ENCODE peak calls at places on chromosomes 11 and 22, in eight cellular contexts. V, P, R, I, S, U, K and O are unnamed samples. For H3K9me3, the result is how much of the 10 kb centered on the place peaks cover.

GRCh38 chr11:125070699-125071254 is 7.7 kb downstream of the SLC37A2 start:
- DNase-seq in V (peak), P (peak), R (no peak), I (no peak), S (peak), U (no peak), K (peak), O (no peak)

GRCh38 chr22:26004477-26004876 is 164.8 kb upstream of the SEZ6L start:
- DNase-seq in V (no peak), P (no peak), R (no peak), I (no peak), S (no peak), U (no peak), K (no peak), O (no peak)

GRCh38 chr22:30694171-30694637 is 470 bp upstream of the OSBP2 start:
- DNase-seq in V (no peak), P (peak), R (no peak), I (peak), S (no peak), U (peak), K (peak), O (peak)

GRCh38 chr11:89416961-89417360 is 74.2 kb downstream of the NOX4 start:
- DNase-seq in V (no peak), P (no peak), R (no peak), I (no peak), S (no peak), U (no peak), K (no peak), O (no peak)

GRCh38 chr22:46583571-46583970 is 36.6 kb upstream of the GRAMD4 start:
- DNase-seq in V (no peak), P (no peak), R (no peak), I (no peak), S (no peak), U (no peak), K (no peak), O (no peak)

GRCh38 chr11:108069947-108070346 is 51.4 kb upstream of the ACAT1 start:
- DNase-seq in V (no peak), P (no peak), R (no peak), I (no peak), S (no peak), U (no peak), K (no peak), O (no peak)

GRCh38 chr11:98728421-98728820 is 292.3 kb upstream of the CNTN5 start:
- DNase-seq in V (no peak), P (no peak), R (no peak), I (no peak), S (no peak), U (no peak), K (no peak), O (no peak)

GRCh38 chr11:34674038-34674437 is 53.1 kb downstream of the EHF start:
- DNase-seq in V (no peak), P (no peak), R (no peak), I (no peak), S (no peak), U (no peak), K (no peak), O (no peak)

GRCh38 chr11:43789700-43790443 is 90.8 kb upstream of the ALKBH3 start:
- DNase-seq in V (no peak), P (no peak), R (no peak), I (no peak), S (no peak), U (no peak), K (no peak), O (no peak)

GRCh38 chr11:44992774-44993173 is 42.1 kb upstream of the TP53I11 start:
- DNase-seq in V (no peak), P (no peak), R (no peak), I (no peak), S (no peak), U (no peak), K (no peak), O (no peak)

DNA sequence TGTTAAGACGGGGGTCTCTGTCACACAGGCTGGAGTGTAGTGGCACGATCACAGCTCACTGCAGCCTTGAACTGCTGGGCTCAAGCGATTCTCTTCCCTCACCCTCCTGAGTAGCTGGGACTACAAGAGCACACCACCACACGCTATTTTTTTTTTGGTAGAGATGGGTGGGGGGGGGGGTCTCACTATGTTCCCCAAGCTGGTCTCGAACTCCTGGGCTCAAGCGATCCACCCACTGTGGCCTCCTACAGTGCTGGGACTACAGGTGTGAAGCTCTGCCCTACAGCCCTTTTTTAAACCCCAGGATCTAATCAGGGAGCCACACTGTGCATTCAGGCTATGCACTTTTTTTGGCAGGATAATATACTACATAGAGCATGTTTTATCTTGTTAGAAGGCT is 1.4 kb upstream of the DHCR7 start:
- DNase-seq in V (no peak), P (no peak), R (no peak), I (no peak), S (peak), U (no peak), K (no peak), O (no peak)
- H3K27ac ChIP-seq in V (no peak), P (no peak), R (peak), I (no peak), S (peak), U (peak), K (no peak), O (no peak)

DNA sequence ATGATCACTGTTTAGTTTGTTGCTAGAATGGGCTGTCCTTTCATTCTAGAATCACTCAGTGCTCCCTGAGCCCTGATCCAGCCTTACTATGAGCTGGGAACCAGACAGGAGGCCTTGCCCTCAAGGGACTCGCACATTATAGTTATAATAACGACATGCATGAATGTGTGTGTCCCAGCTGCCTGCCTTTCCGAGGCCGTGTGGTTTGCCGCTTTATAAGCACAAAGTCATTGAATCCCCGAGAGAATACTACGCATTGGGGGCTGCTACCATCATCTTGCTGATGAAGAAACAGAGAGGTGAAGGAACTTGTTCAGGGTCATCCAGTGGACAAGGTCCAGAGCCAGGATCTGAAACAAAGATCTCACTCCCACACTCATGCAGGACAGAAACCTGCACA is 75.7 kb downstream of the NFAM1 start:
- DNase-seq in V (no peak), P (no peak), R (no peak), I (no peak), S (peak), U (no peak), K (no peak), O (no peak)
- H3K9me3 ChIP-seq in V (under half), P (under half), R (under half), I (under half), S (under half), U (under half), K (under half), O (under half)

GRCh38 chr11:74318241-74318932 is 6.9 kb upstream of the P4HA3 start:
- DNase-seq in V (no peak), P (no peak), R (no peak), I (no peak), S (no peak), U (no peak), K (no peak), O (no peak)
- TF ChIP-seq CTCF in V (peak), P (no peak), R (no peak), I (no peak), S (no peak), U (no peak), K (no peak), O (no peak)

DNA sequence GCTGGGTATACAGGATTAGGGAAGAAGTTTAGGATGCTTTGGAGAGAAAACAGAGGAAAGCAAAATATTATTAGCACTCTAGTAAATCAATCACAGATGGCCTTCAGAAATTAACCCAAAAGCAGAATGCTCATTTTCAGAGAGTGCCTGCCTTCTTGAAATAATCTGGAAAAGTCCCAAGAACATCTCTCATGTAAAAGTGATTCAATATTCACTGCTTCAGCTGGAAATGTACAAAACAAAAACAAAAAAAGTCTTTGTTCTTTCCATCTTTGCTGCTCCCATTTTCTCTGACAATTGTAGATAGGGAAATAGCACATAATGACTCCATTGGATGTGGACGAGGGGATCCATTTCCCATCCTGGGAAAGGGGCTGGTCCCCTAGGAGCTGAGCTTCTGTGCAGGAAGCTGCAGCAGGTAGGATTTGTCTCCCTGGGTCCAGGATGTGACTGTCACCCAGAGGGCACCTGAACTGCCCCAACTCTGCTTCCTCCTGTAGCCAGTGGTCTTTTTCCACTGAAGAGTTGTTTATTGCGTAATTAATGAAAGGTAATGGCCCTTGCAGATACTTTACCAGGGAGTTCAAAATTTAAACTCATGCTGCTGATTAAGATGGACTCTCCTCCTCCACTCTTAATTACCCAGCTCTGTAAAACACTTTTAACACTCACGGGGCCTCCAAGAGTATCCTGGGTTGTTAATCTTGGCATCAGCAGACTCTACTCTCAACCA is 57.9 kb downstream of the SC5D start:
- DNase-seq in V (no peak), P (no peak), R (no peak), I (no peak), S (no peak), U (no peak), K (no peak), O (no peak)
- H3K27ac ChIP-seq in V (no peak), P (no peak), R (no peak), I (no peak), S (no peak), U (no peak), K (no peak), O (no peak)

GRCh38 chr22:11613898-11614755 is 3913.9 kb upstream of the OR11H1 start:
- DNase-seq in V (no peak), P (no peak), R (no peak), I (no peak), S (no peak), U (no peak), K (no peak), O (no peak)

DNA sequence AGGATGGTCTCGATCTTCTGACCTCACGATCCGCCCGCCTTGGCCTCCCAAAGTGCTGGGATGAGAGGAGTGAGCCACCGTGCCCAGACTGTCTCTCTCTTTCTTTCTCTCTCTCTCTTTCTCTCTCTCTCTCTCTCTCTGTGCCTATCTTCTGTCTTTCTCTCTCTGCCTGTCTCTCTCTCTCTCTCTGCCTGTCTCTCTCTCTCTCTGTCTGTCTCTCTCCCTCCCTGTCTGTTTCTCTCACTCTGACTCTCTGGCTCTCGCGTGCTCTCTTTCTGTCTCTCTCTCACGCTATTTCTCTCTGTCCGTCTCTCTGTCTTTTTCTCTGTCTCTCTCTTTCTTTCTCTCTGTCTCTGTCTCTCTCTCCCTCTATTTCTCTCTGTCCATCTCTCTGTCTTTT is 3911.2 kb upstream of the OR11H1 start:
- DNase-seq in V (no peak), P (no peak), R (no peak), I (no peak), S (no peak), U (no peak), K (no peak), O (no peak)
- H3K9me3 ChIP-seq in V (under half), P (under half), R (under half), I (half or more), S (under half), U (under half), K (under half), O (under half)